ENCODE peak calls at places on chromosomes 5 and 9, in five cellular contexts. C is heart right ventricle; F is CD8-positive, alpha-beta T cell; L is left lung; A is transverse colon. N is an unnamed sample.

GRCh38 chr9:974064-974992 is 2.1 kb upstream of the DMRT3 start:
- DNase-seq in L (no peak), F (no peak), C (no peak), A (no peak), N (peak)

GRCh38 chr5:102625940-102626339 is 127.1 kb upstream of the SLCO6A1 start:
- DNase-seq in L (no peak), F (no peak), C (no peak), A (no peak), N (no peak)

GRCh38 chr9:134064711-134065110 is 3.1 kb downstream of the BRD3 start:
- DNase-seq in L (no peak), F (no peak), A (no peak), C (no peak), N (no peak)

GRCh38 chr5:2254880-2255750 is 372.4 kb upstream of the IRX4 start:
- DNase-seq in L (peak), C (no peak), A (no peak), F (no peak), N (no peak)

GRCh38 chr5:5359623-5360022 is 62.9 kb upstream of the ICE1 start:
- DNase-seq in A (no peak), C (no peak), L (no peak), F (no peak), N (no peak)

GRCh38 chr5:50595199-50595598 is 71.2 kb upstream of the PARP8 start:
- DNase-seq in F (no peak), C (no peak), L (no peak), A (no peak), N (no peak)

GRCh38 chr5:84085387-84086041 is 299.2 kb downstream of the EDIL3 start:
- DNase-seq in A (no peak), F (no peak), C (no peak), L (peak), N (no peak)

GRCh38 chr9:19732570-19732969 is 56.3 kb downstream of the SLC24A2 start:
- DNase-seq in A (no peak), C (no peak), L (no peak), F (no peak), N (no peak)

GRCh38 chr5:135047347-135047695 is 13.3 kb upstream of the PITX1 start:
- DNase-seq in C (no peak), F (no peak), L (peak), A (no peak), N (no peak)

GRCh38 chr5:33363537-33363936 is 77.2 kb upstream of the TARS1 start:
- DNase-seq in A (no peak), L (no peak), F (no peak), C (no peak), N (no peak)

GRCh38 chr5:173069661-173070060 is 13.5 kb downstream of the CREBRF start:
- DNase-seq in C (no peak), F (no peak), L (no peak), A (no peak), N (no peak)

GRCh38 chr5:67032921-67033664 is 163.5 kb downstream of the CD180 start:
- DNase-seq in A (no peak), C (no peak), L (no peak), F (no peak), N (no peak)

GRCh38 chr5:15495026-15495425 is 5.0 kb upstream of the FBXL7 start:
- DNase-seq in A (no peak), C (no peak), L (no peak), F (no peak), N (no peak)

GRCh38 chr5:111680737-111681413 is 76.1 kb downstream of the NREP start:
- DNase-seq in L (no peak), A (peak), F (no peak), C (peak), N (peak)

GRCh38 chr5:94283093-94283492 is 335.3 kb downstream of the KIAA0825 start:
- DNase-seq in A (no peak), L (no peak), C (no peak), F (no peak), N (no peak)

GRCh38 chr5:174589011-174589410 is 135.4 kb upstream of the MSX2 start:
- DNase-seq in L (no peak), C (no peak), F (no peak), A (no peak), N (no peak)

GRCh38 chr9:129406278-129407225 is 214.3 kb downstream of the C9orf50 start:
- DNase-seq in C (no peak), F (no peak), L (peak), A (peak), N (no peak)

GRCh38 chr5:132065351-132065937 is 5.0 kb downstream of the IL3 start:
- DNase-seq in A (peak), F (no peak), L (peak), C (peak), N (no peak)

GRCh38 chr9:124108216-124108615 is 96.6 kb downstream of the LHX2 start:
- DNase-seq in L (no peak), F (no peak), C (no peak), A (no peak), N (no peak)

GRCh38 chr9:130234340-130235260 is 31.0 kb upstream of the HMCN2 start:
- DNase-seq in A (no peak), C (no peak), L (no peak), F (no peak), N (no peak)

GRCh38 chr9:4548796-4549725 is 58.8 kb downstream of the SLC1A1 start:
- DNase-seq in A (peak), C (peak), F (no peak), L (no peak), N (no peak)

GRCh38 chr9:78130004-78130403 is 98.4 kb upstream of the GNAQ start:
- DNase-seq in L (no peak), F (no peak), A (no peak), C (no peak), N (no peak)

GRCh38 chr5:34001231-34001935 is 6.5 kb downstream of the AMACR start:
- DNase-seq in F (no peak), L (peak), A (peak), C (no peak), N (no peak)

GRCh38 chr5:148791334-148791667 is 35.1 kb upstream of the ADRB2 start:
- DNase-seq in L (no peak), C (no peak), A (no peak), F (no peak), N (no peak)

GRCh38 chr9:81777514-81777913 is 88.2 kb upstream of the TLE1 start:
- DNase-seq in A (no peak), F (no peak), C (no peak), L (no peak), N (no peak)

GRCh38 chr5:92580814-92581213 is 1000.2 kb downstream of the NR2F1-AS1 start:
- DNase-seq in A (no peak), L (no peak), C (no peak), F (no peak), N (no peak)

GRCh38 chr5:66503203-66503789 is 92.9 kb upstream of the MAST4 start:
- DNase-seq in L (peak), C (no peak), F (no peak), A (no peak), N (no peak)

GRCh38 chr5:156783092-156783491 is 67.0 kb upstream of the PPP1R2B start:
- DNase-seq in F (no peak), C (no peak), A (no peak), L (peak), N (no peak)

GRCh38 chr9:37938121-37938906 is 34.4 kb upstream of the SLC25A51 start:
- DNase-seq in F (no peak), A (no peak), L (peak), C (peak), N (no peak)

GRCh38 chr5:33309076-33309475 is 131.7 kb upstream of the TARS1 start:
- DNase-seq in F (no peak), A (peak), C (no peak), L (no peak), N (no peak)

GRCh38 chr5:10332301-10332700 is 21.2 kb upstream of the MARCHF6 start:
- DNase-seq in C (no peak), A (no peak), L (no peak), F (no peak), N (peak)

GRCh38 chr5:124740991-124741583 is 5.4 kb downstream of the ZNF608 start:
- DNase-seq in A (no peak), F (no peak), C (no peak), L (no peak), N (no peak)

GRCh38 chr9:111825468-111826145 is 30.9 kb upstream of the SHOC1 start:
- DNase-seq in F (no peak), L (no peak), A (no peak), C (no peak), N (no peak)

GRCh38 chr5:122471031-122471751 is 159.2 kb downstream of the SNCAIP start:
- DNase-seq in A (no peak), L (no peak), C (no peak), F (no peak), N (no peak)
- TF ChIP-seq CTCF in A (no peak), L (no peak), C (no peak), F (no peak), N (no peak)

DNA sequence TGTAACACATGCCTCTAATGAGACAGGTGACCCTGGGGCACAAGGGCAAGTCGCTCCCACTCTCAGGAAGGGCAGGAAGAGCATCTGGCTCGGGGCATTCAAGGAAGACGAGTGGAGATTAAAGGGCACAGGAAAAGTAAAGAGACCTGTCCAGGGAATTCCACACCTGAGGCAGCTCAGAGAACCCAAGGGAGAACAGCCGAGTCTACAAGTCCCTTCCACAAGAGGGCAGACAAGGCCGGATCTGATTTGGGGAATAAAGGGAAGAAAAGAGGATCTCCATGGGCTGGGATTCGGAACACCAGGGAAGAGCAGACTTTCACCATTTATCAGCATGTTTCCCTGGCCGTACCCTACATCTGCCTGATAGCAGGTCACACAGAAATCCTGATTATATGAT is 28.1 kb downstream of the GPX3 start:
- DNase-seq in A (no peak), F (no peak), C (no peak), L (no peak), N (no peak)
- TF ChIP-seq CTCF in A (no peak), F (no peak), C (peak), L (no peak), N (peak)

DNA sequence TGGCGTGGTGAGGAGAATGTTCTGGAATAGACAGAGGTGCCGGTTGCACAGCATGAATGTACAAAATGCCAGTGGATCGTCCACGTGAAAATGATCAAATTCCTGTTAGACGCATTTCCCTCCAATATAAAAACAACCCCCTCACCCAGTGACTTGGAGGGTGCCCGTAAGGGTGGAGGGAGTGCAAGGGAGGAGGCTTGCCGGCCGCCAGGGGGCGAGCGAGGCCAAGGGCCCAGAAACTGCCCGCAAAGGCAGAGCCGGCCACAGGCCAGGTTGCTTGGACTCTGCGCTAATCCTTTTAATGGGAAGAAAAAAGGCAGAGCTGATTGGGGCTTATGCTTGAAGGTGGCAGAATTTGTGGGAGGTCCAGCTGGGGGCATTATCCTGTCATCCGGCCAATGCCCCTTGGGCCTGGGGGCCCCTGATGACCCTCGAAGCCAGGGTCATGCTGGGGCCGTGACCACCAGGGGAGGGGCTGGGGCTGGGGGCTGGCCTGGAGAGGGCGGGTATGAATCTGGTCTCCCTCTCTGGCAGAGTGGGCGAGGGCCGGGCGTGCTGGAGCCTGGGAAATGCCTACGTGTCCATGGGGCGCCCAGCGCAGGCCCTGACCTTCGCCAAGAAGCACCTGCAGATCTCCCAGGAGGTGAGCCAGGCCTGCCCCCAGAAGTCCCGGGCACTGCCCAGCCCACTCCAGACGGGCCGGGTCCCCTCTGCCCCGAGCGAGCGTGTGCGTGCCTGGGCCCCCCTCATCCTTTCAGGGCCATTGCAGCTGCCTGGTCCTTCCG is 12.0 kb downstream of the GPSM1 start:
- DNase-seq in A (peak), C (peak), L (peak), F (no peak), N (peak)
- TF ChIP-seq CTCF in A (peak), C (peak), L (peak), F (peak), N (peak)

GRCh38 chr5:80698369-80698768 is 43.6 kb upstream of the DHFR start:
- DNase-seq in A (no peak), L (no peak), C (no peak), F (no peak), N (no peak)

GRCh38 chr5:80697100-80697499 is 42.3 kb upstream of the DHFR start:
- DNase-seq in L (no peak), A (no peak), F (no peak), C (no peak), N (no peak)

GRCh38 chr5:80701597-80701996 is 46.8 kb upstream of the DHFR start:
- DNase-seq in A (no peak), C (no peak), F (no peak), L (no peak), N (no peak)

GRCh38 chr5:80696450-80696849 is 41.7 kb upstream of the DHFR start:
- DNase-seq in L (no peak), A (no peak), C (no peak), F (no peak), N (no peak)

GRCh38 chr5:80695666-80696065 is 40.9 kb upstream of the DHFR start:
- DNase-seq in C (no peak), A (no peak), L (no peak), F (no peak), N (no peak)
- TF ChIP-seq CTCF in C (no peak), A (no peak), L (no peak), F (no peak), N (no peak)

DNA sequence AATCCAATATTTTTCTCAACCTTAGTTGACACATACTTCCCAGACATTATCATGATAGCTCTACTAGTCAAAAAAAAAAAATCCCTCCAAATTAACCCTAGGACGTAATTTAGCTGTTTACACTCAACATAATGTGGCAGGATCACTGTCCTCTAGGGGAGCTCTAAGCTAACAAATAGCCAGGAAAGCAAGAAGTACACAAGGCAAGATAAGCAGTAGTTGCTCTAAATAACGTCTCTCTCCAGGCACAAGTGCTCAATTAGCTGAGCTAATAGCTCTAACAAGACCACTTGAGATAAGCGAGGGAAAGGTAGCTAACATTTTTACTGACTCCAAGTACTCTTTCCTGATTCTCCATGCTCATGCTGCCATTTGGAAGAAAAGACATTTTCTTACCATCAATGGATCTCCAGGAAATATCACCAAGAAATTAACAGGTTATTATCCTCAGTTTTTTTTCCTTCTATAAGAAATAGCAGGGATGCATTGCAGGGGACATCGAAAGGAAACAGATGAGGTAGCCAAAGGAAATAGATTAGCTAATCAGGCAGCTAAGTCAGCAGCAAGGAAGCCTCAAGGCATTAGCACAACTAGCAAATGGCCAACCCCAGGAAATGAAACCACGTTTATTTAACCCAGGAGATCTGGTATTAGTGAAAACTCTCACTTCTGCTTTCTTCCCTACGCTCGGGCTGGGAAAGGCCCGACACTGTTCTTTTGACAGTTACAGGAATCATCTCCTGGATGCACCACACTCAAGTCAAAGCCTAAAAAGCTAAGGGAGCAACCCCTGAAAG is 614.1 kb downstream of the PTPRD start:
- DNase-seq in F (no peak), A (no peak), C (no peak), L (no peak), N (no peak)
- TF ChIP-seq CTCF in F (no peak), A (no peak), C (peak), L (no peak), N (peak)

GRCh38 chr9:125421156-125421555 is 159.5 kb downstream of the GAPVD1 start:
- DNase-seq in L (peak), A (no peak), C (no peak), F (no peak), N (no peak)
- TF ChIP-seq CTCF in L (no peak), A (no peak), C (no peak), F (no peak), N (no peak)

DNA sequence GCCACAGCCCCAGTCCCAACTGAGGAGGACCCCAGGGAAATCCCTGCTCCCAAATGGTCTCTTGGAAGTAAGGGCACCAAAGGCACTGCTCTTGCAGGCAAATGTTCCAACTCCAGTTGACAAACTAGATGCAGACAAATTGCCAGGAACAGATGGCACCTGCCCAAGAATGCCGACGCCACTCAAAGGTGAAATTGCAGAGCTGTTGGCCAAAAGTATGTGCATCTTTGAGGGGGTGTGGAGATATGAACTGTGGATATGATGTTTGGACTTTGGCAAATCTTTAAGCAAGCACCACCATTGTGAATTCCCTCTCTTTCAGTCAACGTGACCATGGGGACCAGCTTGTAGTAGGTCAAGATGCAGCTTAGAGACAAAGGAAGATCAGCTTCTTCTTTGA is 12.0 kb upstream of the CPLX2 start:
- DNase-seq in L (no peak), F (no peak), C (no peak), A (no peak), N (no peak)
- TF ChIP-seq CTCF in L (no peak), F (no peak), C (no peak), A (no peak), N (no peak)

GRCh38 chr9:131677445-131678180 is 62.3 kb downstream of the RAPGEF1 start:
- DNase-seq in F (no peak), L (no peak), A (peak), C (no peak), N (no peak)
- TF ChIP-seq CTCF in F (no peak), L (no peak), A (no peak), C (no peak), N (peak)

GRCh38 chr5:141359790-141360426 is at the start of gene PCDHGB2:
- DNase-seq in A (no peak), L (no peak), C (no peak), F (no peak), N (no peak)
- TF ChIP-seq CTCF in A (peak), L (no peak), C (peak), F (peak), N (peak)

GRCh38 chr9:82912639-82913038 is 150.3 kb downstream of the RASEF start:
- DNase-seq in L (no peak), C (no peak), F (no peak), A (no peak), N (no peak)
- TF ChIP-seq CTCF in L (no peak), C (no peak), F (no peak), A (peak), N (no peak)

N was measured in osteocyte.